ENCODE peak calls at places on chromosomes 6 and 20, in five cellular contexts. R, G, L, X and U are unnamed samples.

GRCh38 chr6:25070547-25071366 is 135.0 kb upstream of the RIPOR2 start:
- DNase-seq in R (peak; percentile 78), G (peak; percentile 61), L (peak; percentile 85), X (peak; percentile 74), U (peak; percentile 86)

GRCh38 chr6:7919871-7920270 is 9.3 kb upstream of the TXNDC5 start:
- DNase-seq in R (no peak), G (no peak), L (no peak), X (no peak), U (no peak)

GRCh38 chr6:118122161-118122560 is 215.1 kb downstream of the SLC35F1 start:
- DNase-seq in R (no peak), G (no peak), L (no peak), X (no peak), U (no peak)

GRCh38 chr6:131629656-131630055 is 1.6 kb upstream of the MED23 start:
- DNase-seq in R (no peak), G (no peak), L (no peak), X (no peak), U (no peak)

GRCh38 chr6:18388942-18389341 is 1.8 kb downstream of the RNF144B start:
- DNase-seq in R (no peak), G (no peak), L (no peak), X (no peak), U (no peak)

GRCh38 chr6:1739680-1740079 is 130.0 kb downstream of the FOXC1 start:
- DNase-seq in R (no peak), G (no peak), L (no peak), X (no peak), U (no peak)

GRCh38 chr6:168347615-168348014 is 28.0 kb upstream of the DACT2 start:
- DNase-seq in R (no peak), G (no peak), L (no peak), X (no peak), U (no peak)

GRCh38 chr6:74891358-74891811 is 314.5 kb downstream of the COL12A1 start:
- DNase-seq in R (no peak), G (peak; percentile 34), L (no peak), X (no peak), U (no peak)

GRCh38 chr20:50242178-50242514 is 51.5 kb downstream of the CEBPB start:
- DNase-seq in R (no peak), G (no peak), L (no peak), X (no peak), U (no peak)

GRCh38 chr20:23637282-23638221 is at the start of gene CST3:
- DNase-seq in R (peak; percentile 94), G (peak; percentile 93), L (no peak), X (no peak), U (peak; percentile 93)

GRCh38 chr20:56411759-56412472 is at the start of gene CASS4:
- DNase-seq in R (no peak), G (no peak), L (peak; percentile 66), X (no peak), U (no peak)

DNA sequence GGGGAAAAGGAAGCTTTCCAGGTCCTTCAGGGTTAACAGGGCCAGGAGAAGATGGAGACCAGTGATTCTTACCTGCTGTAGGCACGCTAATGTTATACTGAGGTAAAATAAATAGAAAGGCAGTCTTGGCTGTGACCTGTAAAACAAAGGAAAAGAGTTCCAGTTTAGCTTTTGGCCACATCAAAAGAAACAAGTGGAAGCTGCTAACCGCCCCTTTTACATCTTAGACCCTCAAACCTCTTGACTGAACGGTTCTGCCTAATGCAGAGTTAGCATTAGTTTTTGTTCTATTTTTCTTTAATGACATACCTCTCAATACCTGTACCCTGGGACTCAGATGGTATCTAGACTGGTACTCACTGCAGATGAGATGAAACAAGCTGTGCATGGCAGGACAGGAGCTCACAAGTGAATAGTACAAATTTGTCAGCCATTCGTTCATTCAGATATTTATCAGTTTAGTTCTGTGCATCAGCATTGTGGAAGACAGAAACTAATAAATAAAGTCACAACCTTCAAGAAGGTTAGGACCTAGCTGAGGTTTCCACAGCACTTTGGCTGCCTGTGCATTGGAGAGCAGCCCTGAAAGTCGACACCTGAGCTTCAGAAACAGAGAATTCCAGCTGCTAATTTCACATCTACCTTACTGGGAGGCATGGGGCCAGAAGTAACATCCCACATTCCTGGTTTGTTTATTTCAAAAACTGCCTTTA is 41.0 kb downstream of the TRAM2 start:
- DNase-seq in R (no peak), G (no peak), L (no peak), X (no peak), U (no peak)
- H3K4me1 ChIP-seq in R (peaks cover 36% of the 10 kb centered on the region), G (peaks cover 7% of the 10 kb centered on the region), L (peaks cover 40% of the 10 kb centered on the region), X (peaks cover 13% of the 10 kb centered on the region), U (peaks cover 10% of the 10 kb centered on the region)

DNA sequence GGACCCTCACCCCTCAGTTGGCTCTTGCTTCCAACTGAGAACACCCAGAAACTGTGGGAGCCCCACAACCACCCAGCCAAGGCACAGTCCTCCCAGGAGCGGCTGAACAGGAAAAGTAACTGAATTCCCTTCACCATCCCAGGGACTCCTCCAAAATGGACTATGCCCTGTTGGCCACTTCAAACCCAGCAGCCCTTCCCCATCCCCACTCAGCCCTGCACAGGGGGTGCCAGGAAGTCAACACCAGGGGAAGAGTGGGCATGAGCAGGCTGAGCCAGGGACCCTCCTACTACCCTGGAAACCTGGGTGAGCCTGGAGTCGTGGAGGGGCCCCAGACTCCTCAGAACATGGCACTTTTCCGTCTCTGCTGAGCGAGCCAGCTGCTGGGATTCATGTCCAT is 10.3 kb downstream of the GUCA1B start:
- DNase-seq in R (no peak), G (no peak), L (no peak), X (no peak), U (no peak)
- H3K9me3 ChIP-seq in R (no peaks in the 10 kb centered on the region), G (no peaks in the 10 kb centered on the region), L (no peaks in the 10 kb centered on the region), X (no peaks in the 10 kb centered on the region), U (no peaks in the 10 kb centered on the region)

DNA sequence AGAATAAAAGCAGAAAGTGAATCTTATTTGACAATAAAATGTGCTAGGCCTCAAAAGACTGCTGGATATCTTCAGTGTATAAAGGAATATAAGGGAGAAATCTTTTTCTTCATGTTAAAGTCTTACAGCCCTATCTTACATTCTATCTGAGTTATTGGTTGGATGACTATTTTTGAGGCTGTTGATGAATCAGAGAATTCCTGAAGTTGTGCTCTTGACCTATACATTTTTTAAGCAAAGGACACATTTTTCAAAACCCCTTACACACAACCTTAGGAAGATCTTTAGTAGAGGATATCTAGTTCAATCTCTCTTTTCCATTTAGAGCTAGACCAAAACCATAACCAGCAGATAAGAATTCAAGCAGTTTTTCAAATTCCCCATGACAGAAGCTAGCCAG is 10.9 kb upstream of the CGA start:
- DNase-seq in R (no peak), G (no peak), L (no peak), X (no peak), U (no peak)
- H3K4me1 ChIP-seq in R (no peaks in the 10 kb centered on the region), G (no peaks in the 10 kb centered on the region), L (no peaks in the 10 kb centered on the region), X (no peaks in the 10 kb centered on the region), U (no peaks in the 10 kb centered on the region)

GRCh38 chr6:111717621-111718020 is 111.9 kb upstream of the TRAF3IP2 start:
- DNase-seq in R (no peak), G (no peak), L (no peak), X (no peak), U (no peak)
- H3K9me3 ChIP-seq in R (no peaks in the 10 kb centered on the region), G (no peaks in the 10 kb centered on the region), L (no peaks in the 10 kb centered on the region), X (no peaks in the 10 kb centered on the region), U (no peaks in the 10 kb centered on the region)

DNA sequence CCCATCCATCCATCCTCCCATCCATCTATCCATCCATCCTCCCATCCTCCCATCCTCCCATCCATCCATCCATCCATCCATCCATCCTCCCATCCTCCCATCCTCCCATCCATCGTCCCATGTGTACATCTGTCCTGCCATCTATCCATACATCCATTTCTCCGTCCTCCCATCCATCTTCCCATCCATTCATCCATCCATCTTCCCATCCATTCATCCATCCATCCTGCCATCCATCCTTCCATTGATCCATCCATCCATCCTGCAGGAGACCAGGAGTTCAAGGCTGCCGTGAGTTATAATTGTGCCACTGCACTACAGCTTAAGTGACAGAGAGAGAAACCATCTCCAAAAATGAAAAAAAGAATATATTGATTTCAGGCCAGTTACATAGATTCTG is 356.5 kb downstream of the CDH26 start:
- DNase-seq in R (no peak), G (no peak), L (no peak), X (no peak), U (no peak)
- H3K4me1 ChIP-seq in R (no peaks in the 10 kb centered on the region), G (no peaks in the 10 kb centered on the region), L (no peaks in the 10 kb centered on the region), X (no peaks in the 10 kb centered on the region), U (no peaks in the 10 kb centered on the region)

GRCh38 chr6:37821449-37821848 is 1.9 kb downstream of the ZFAND3 start:
- DNase-seq in R (no peak), G (no peak), L (no peak), X (no peak), U (no peak)
- H3K9me3 ChIP-seq in R (no peaks in the 10 kb centered on the region), G (no peaks in the 10 kb centered on the region), L (no peaks in the 10 kb centered on the region), X (no peaks in the 10 kb centered on the region), U (no peaks in the 10 kb centered on the region)

DNA sequence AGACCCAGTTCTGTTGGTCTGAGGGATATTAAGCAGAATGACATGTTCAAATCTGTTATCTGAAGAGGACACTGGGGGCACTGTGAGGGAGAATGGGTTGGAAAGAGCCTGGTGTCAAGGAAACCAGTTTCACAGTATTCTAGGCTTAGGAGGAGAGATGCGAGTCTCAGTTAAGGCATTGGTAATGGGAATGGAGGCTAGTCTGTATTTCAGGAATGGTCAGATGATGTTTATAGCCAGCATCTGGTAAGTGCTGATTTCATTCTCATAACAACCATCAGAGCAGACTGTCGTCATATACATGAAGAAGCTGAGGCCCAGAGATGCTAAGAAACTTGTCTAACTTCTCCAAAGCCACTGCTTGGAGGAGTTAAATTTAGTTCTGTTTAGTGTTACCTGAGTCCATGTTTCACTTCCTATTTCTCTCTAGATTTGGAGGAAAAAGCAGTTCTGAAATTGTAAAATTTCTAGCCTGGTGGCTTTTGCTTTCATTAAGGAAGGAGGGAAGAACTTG is 242.0 kb downstream of the ARID1B start:
- DNase-seq in R (no peak), G (no peak), L (no peak), X (no peak), U (no peak)
- H3K4me1 ChIP-seq in R (peaks cover 35% of the 10 kb centered on the region), G (peaks cover 61% of the 10 kb centered on the region), L (peaks cover 31% of the 10 kb centered on the region), X (peaks cover 11% of the 10 kb centered on the region), U (peaks cover 12% of the 10 kb centered on the region)

DNA sequence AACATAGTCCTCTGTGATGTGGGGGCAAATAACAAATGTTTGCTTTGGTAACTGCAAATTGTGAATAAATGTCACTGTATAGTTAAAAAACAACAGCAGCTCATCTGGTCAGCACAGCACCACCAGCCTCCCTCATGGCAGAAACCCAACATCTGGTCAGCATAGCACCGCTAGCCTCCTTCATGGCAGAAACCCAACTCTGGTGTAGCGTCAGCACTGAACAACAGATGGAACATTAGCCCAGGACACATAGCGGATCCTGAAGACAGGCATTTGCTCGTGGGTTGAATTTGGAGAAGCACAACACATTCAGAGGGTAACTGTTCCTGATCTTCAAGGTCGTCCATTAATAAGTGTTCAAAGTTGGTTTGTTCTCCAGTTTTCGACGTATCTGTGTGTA is 265.9 kb downstream of the DLL1 start:
- DNase-seq in R (no peak), G (no peak), L (no peak), X (no peak), U (no peak)
- H3K9me3 ChIP-seq in R (no peaks in the 10 kb centered on the region), G (no peaks in the 10 kb centered on the region), L (no peaks in the 10 kb centered on the region), X (no peaks in the 10 kb centered on the region), U (no peaks in the 10 kb centered on the region)